ENCODE peak calls at places on chromosomes 13 and 19, in five cellular contexts. U is transverse colon, K is heart right ventricle, G is coronary artery, A is GM23338. R is an unnamed sample.

GRCh38 chr13:112812306-112813034 is 122.6 kb downstream of the ATP11A start:
- DNase-seq in A (no peak), G (no peak), K (no peak), U (no peak), R (no peak)

GRCh38 chr19:23974941-23975340 is 60.3 kb downstream of the ZNF726 start:
- DNase-seq in U (no peak), K (no peak), A (no peak), G (no peak), R (no peak)

GRCh38 chr13:113964251-113964995 is 9.5 kb downstream of the C13orf46 start:
- DNase-seq in A (no peak), K (no peak), G (no peak), U (no peak), R (no peak)

GRCh38 chr13:30307194-30307965 is at the start of gene KATNAL1:
- DNase-seq in U (peak), K (peak), A (peak), G (peak), R (peak)

GRCh38 chr19:2394669-2395292 is 32.6 kb downstream of the TIMM13 start:
- DNase-seq in U (peak), G (no peak), K (no peak), A (no peak), R (no peak)

GRCh38 chr13:99980201-99981114 is 1.1 kb upstream of the ZIC2 start:
- DNase-seq in K (no peak), A (peak), G (no peak), U (peak), R (no peak)

GRCh38 chr13:109862627-109863026 is 76.2 kb upstream of the IRS2 start:
- DNase-seq in A (no peak), U (no peak), G (no peak), K (no peak), R (peak)

GRCh38 chr13:113539822-113540221 is 44.7 kb upstream of the TFDP1 start:
- DNase-seq in K (no peak), U (no peak), G (no peak), A (no peak), R (no peak)

GRCh38 chr19:3404324-3405260 is 38.2 kb downstream of the NFIC start:
- DNase-seq in K (peak), G (peak), A (peak), U (peak), R (peak)

GRCh38 chr13:41668130-41668757 is 210.9 kb downstream of the RGCC start:
- DNase-seq in K (peak), G (peak), A (peak), U (peak), R (peak)

GRCh38 chr13:30346159-30346788 is 38.9 kb upstream of the KATNAL1 start:
- DNase-seq in K (no peak), U (peak), A (no peak), G (no peak), R (no peak)

GRCh38 chr19:3604987-3605343 is 1.7 kb downstream of the TBXA2R start:
- DNase-seq in A (no peak), U (no peak), G (no peak), K (no peak), R (no peak)

GRCh38 chr13:73579574-73580274 is 520.9 kb downstream of the KLF5 start:
- DNase-seq in A (no peak), K (no peak), U (no peak), G (no peak), R (no peak)

GRCh38 chr19:38274734-38275133 is 10.4 kb downstream of the SPINT2 start:
- DNase-seq in U (peak), K (peak), G (no peak), A (no peak), R (no peak)
- H3K27ac ChIP-seq in U (peak), K (no peak), G (no peak), A (no peak), R (no peak)

DNA sequence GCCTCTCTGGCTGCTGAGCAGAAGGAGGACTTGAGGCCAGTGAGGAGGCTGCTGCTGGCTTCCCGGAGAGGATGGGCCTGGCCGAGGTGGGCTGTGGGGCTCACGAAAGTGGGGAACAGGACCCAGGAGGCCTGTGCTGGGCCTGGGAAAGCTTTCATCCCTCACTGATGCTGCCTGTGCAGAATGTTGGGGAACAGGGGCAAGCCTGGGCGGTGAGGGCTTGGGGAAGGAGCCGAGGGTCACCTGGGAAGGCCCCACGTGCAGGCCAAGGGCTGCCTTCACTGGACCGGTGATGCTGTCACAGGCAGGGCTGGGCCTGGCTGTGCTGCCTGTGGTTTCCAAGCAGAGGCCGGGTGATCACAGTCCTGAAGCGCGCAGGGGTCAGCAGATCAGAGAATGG is 9.4 kb downstream of the AP1M1 start:
- DNase-seq in G (no peak), A (no peak), U (no peak), K (no peak), R (no peak)
- H3K27ac ChIP-seq in G (no peak), A (no peak), U (no peak), K (no peak), R (no peak)

GRCh38 chr19:35436477-35437141 is 11.4 kb upstream of the FFAR2 start:
- DNase-seq in A (no peak), K (peak), U (peak), G (no peak), R (no peak)
- H3K27ac ChIP-seq in A (no peak), K (peak), U (peak), G (no peak), R (no peak)

GRCh38 chr13:64007334-64007733 is 2591.7 kb upstream of the PCDH20 start:
- DNase-seq in U (no peak), A (no peak), K (no peak), G (no peak), R (no peak)
- H3K27ac ChIP-seq in U (no peak), A (no peak), K (no peak), G (no peak), R (no peak)

GRCh38 chr13:34039678-34040077 is 221.7 kb downstream of the RFC3 start:
- DNase-seq in U (no peak), K (no peak), G (no peak), A (no peak), R (no peak)

GRCh38 chr13:34035178-34035577 is 217.2 kb downstream of the RFC3 start:
- DNase-seq in G (no peak), K (no peak), U (no peak), A (no peak), R (no peak)

GRCh38 chr13:34035676-34036325 is 217.9 kb downstream of the RFC3 start:
- DNase-seq in U (no peak), K (no peak), A (no peak), G (no peak), R (no peak)

GRCh38 chr13:34038326-34039068 is 220.5 kb downstream of the RFC3 start:
- DNase-seq in U (no peak), A (no peak), G (no peak), K (no peak), R (no peak)

GRCh38 chr13:34037636-34038325 is 219.8 kb downstream of the RFC3 start:
- DNase-seq in A (peak), U (no peak), G (no peak), K (no peak), R (no peak)
- H3K27ac ChIP-seq in A (no peak), U (no peak), G (no peak), K (no peak), R (no peak)

DNA sequence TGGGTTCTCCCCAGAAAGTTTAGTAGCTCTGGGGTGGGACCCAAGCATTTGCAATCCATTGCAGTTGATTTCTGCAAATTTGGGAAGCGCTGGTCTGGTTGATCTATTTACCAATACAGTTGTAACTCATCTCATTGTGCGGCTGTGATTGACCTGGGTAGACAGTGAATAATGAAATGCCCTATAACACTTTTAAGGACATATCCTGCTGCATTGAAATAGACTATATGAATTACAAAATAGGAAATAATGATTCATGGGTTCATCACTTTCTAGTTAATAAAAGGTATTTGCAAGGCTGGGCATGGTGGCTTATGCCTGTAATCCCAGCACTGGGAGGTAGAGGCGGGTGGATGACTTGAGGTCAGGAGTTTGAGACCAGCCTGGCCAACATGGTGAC is 59.0 kb upstream of the FARP1 start:
- DNase-seq in A (no peak), U (no peak), K (no peak), G (no peak), R (no peak)
- H3K27ac ChIP-seq in A (no peak), U (no peak), K (no peak), G (no peak), R (no peak)

GRCh38 chr13:49370390-49370789 is 73.5 kb downstream of the CAB39L start:
- DNase-seq in U (no peak), G (no peak), A (no peak), K (no peak), R (no peak)

GRCh38 chr13:49369876-49370275 is 74.0 kb downstream of the CAB39L start:
- DNase-seq in U (no peak), G (no peak), K (no peak), A (no peak), R (no peak)

GRCh38 chr13:49367640-49368431 is 76.0 kb downstream of the CAB39L start:
- DNase-seq in G (no peak), A (peak), K (no peak), U (no peak), R (no peak)

GRCh38 chr13:49368688-49369087 is 75.2 kb downstream of the CAB39L start:
- DNase-seq in A (no peak), G (no peak), K (no peak), U (no peak), R (no peak)

DNA sequence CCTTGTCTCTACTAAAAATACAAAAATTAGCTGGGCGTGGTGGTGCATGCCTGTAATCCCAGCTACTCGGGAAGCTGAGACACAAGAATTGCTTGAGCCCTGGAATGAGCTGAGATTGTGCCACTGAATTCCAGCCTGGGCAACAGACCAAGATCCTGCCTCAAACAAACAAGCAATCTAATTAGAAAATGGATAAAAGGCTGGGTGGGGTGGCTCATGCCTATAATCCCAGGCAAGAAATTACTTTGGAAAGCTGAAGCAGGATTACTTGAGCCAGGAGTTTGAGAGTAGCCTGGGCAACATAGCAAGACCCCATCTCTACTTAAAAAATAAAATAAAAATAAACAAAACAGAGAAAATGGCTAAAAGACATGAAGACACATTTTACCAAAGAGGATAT is 77.0 kb downstream of the CAB39L start:
- DNase-seq in A (no peak), K (no peak), U (no peak), G (no peak), R (no peak)
- H3K27ac ChIP-seq in A (no peak), K (no peak), U (peak), G (peak), R (no peak)

GRCh38 chr13:105527127-105527526 is 1008.3 kb downstream of the EFNB2 start:
- DNase-seq in A (no peak), G (no peak), U (no peak), K (no peak), R (no peak)

DNA sequence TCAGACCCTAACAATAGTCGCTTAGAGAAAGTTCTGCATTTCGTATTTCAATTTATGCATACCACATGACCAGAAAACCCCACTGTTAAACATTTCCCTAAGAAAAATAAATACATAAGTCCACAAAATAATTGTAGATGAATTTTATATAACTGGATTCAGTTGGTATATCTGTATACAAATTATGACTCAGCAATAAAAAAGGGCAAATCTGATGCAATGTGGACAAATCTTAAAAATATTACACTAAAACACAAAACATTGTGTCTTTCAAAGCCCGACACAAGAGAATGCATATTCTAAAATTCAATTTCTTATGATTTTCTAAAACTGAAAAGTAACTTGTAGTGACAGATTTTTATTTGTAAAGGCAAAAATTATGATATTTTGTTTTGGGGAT is 1005.0 kb downstream of the EFNB2 start:
- DNase-seq in G (no peak), A (no peak), U (no peak), K (no peak), R (no peak)
- H3K27ac ChIP-seq in G (no peak), A (no peak), U (no peak), K (no peak), R (no peak)

DNA sequence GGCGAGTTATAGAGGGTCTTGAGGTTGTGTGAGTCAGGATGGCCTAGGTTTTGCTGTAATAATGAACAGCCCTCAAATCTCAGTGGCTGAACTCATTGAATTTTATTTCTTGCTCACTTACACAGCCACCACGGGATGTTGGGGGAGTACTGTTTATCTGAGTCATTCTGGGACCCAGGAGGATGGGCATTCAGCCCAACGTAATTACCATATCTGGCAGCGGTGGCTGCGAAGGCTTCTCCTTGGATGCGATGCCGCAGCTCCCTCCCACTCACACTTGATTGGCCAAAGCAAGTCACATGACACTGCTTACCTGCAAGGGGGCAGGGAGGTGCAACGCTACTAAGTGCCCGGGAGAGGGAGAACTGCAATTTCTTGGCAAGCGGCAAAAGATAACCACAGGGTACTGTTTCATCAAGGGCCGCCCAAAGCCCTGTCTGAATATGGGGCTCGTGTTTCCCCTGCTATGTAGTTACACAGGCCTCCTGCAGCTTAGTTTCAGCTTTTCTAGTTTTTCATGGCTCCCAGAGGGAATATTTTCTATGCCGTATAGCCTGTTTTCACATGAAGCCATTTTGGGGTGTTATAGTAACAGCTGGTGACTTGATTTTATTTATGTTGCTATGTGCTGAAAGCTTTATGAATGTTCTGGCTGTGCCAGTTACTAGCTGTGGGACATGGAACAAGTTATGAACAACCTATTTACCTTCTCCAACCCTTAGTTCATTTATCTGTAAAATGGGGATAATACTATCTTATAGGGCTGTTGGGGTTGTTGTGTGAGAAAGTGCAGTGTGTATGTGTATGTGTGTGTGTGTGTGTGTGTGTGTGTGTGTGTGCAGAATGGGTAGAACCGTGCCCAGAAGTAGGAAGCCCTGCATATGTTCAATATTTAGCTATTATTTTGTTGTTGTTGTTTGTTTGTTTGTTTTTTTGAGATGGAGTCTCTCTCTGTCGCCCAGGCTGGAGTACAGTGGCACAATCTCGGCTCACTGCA is 20.1 kb downstream of the ZSWIM9 start:
- DNase-seq in K (no peak), U (peak), A (peak), G (no peak), R (peak)
- H3K27ac ChIP-seq in K (no peak), U (no peak), A (peak), G (no peak), R (no peak)

R was measured in lung.